ENCODE peak calls at places on chromosomes 11 and 22, in eight cellular contexts. One of them, this sample, is unnamed.

GRCh38 chr11:78916759-78917158 is 342.1 kb upstream of the NARS2 start:
- DNase-seq in choroid plexus epithelial cell: peak; percentile 33
- DNase-seq in body of pancreas: no peak
- DNase-seq in endothelial cell of umbilical vein: no peak
- DNase-seq in mammary epithelial cell: no peak
- DNase-seq in astrocyte: no peak
- DNase-seq in epithelial cell of esophagus: no peak
- DNase-seq in sigmoid colon: no peak
- DNase-seq in this sample: no peak

GRCh38 chr22:47020157-47020556 is 257.7 kb downstream of the TBC1D22A start:
- DNase-seq in body of pancreas: no peak
- DNase-seq in mammary epithelial cell: no peak
- DNase-seq in endothelial cell of umbilical vein: no peak
- DNase-seq in choroid plexus epithelial cell: peak; percentile 42
- DNase-seq in epithelial cell of esophagus: no peak
- DNase-seq in sigmoid colon: peak; percentile 51
- DNase-seq in astrocyte: no peak
- DNase-seq in this sample: no peak

GRCh38 chr11:131851951-131852350 is 481.5 kb downstream of the NTM start:
- DNase-seq in body of pancreas: peak; percentile 19
- DNase-seq in sigmoid colon: no peak
- DNase-seq in endothelial cell of umbilical vein: no peak
- DNase-seq in astrocyte: no peak
- DNase-seq in epithelial cell of esophagus: no peak
- DNase-seq in choroid plexus epithelial cell: no peak
- DNase-seq in mammary epithelial cell: no peak
- DNase-seq in this sample: no peak

GRCh38 chr11:14315130-14315529 is 43.9 kb downstream of the RRAS2 start:
- DNase-seq in epithelial cell of esophagus: no peak
- DNase-seq in mammary epithelial cell: no peak
- DNase-seq in endothelial cell of umbilical vein: no peak
- DNase-seq in astrocyte: no peak
- DNase-seq in choroid plexus epithelial cell: no peak
- DNase-seq in body of pancreas: no peak
- DNase-seq in sigmoid colon: no peak
- DNase-seq in this sample: no peak

GRCh38 chr11:111634981-111635705 is 32.9 kb downstream of the SIK2 start:
- DNase-seq in sigmoid colon: no peak
- DNase-seq in endothelial cell of umbilical vein: peak; percentile 22
- DNase-seq in body of pancreas: no peak
- DNase-seq in astrocyte: peak; percentile 74
- DNase-seq in epithelial cell of esophagus: peak; percentile 26
- DNase-seq in mammary epithelial cell: peak; percentile 44
- DNase-seq in choroid plexus epithelial cell: peak; percentile 62
- DNase-seq in this sample: peak; percentile 44

GRCh38 chr22:49380828-49381114 is 446.9 kb downstream of the BRD1 start:
- DNase-seq in epithelial cell of esophagus: no peak
- DNase-seq in endothelial cell of umbilical vein: no peak
- DNase-seq in sigmoid colon: no peak
- DNase-seq in body of pancreas: no peak
- DNase-seq in mammary epithelial cell: no peak
- DNase-seq in astrocyte: no peak
- DNase-seq in choroid plexus epithelial cell: no peak
- DNase-seq in this sample: no peak

GRCh38 chr22:30778261-30778660 is 83.6 kb downstream of the OSBP2 start:
- DNase-seq in sigmoid colon: no peak
- DNase-seq in epithelial cell of esophagus: no peak
- DNase-seq in body of pancreas: no peak
- DNase-seq in choroid plexus epithelial cell: no peak
- DNase-seq in astrocyte: no peak
- DNase-seq in endothelial cell of umbilical vein: no peak
- DNase-seq in mammary epithelial cell: no peak
- DNase-seq in this sample: no peak

GRCh38 chr11:129286813-129287212 is 88.8 kb upstream of the BARX2 start:
- DNase-seq in epithelial cell of esophagus: no peak
- DNase-seq in astrocyte: no peak
- DNase-seq in mammary epithelial cell: no peak
- DNase-seq in body of pancreas: no peak
- DNase-seq in choroid plexus epithelial cell: no peak
- DNase-seq in sigmoid colon: no peak
- DNase-seq in endothelial cell of umbilical vein: no peak
- DNase-seq in this sample: no peak

GRCh38 chr11:17812286-17813187 is 78.0 kb downstream of the KCNC1 start:
- DNase-seq in epithelial cell of esophagus: peak; percentile 41
- DNase-seq in endothelial cell of umbilical vein: no peak
- DNase-seq in astrocyte: no peak
- DNase-seq in body of pancreas: no peak
- DNase-seq in mammary epithelial cell: no peak
- DNase-seq in choroid plexus epithelial cell: no peak
- DNase-seq in sigmoid colon: no peak
- DNase-seq in this sample: no peak

GRCh38 chr11:62879150-62879549 is 1.5 kb upstream of the SLC3A2 start:
- DNase-seq in body of pancreas: peak; percentile 29
- DNase-seq in astrocyte: no peak
- DNase-seq in endothelial cell of umbilical vein: no peak
- DNase-seq in sigmoid colon: no peak
- DNase-seq in choroid plexus epithelial cell: no peak
- DNase-seq in epithelial cell of esophagus: no peak
- DNase-seq in mammary epithelial cell: no peak
- DNase-seq in this sample: no peak

DNA sequence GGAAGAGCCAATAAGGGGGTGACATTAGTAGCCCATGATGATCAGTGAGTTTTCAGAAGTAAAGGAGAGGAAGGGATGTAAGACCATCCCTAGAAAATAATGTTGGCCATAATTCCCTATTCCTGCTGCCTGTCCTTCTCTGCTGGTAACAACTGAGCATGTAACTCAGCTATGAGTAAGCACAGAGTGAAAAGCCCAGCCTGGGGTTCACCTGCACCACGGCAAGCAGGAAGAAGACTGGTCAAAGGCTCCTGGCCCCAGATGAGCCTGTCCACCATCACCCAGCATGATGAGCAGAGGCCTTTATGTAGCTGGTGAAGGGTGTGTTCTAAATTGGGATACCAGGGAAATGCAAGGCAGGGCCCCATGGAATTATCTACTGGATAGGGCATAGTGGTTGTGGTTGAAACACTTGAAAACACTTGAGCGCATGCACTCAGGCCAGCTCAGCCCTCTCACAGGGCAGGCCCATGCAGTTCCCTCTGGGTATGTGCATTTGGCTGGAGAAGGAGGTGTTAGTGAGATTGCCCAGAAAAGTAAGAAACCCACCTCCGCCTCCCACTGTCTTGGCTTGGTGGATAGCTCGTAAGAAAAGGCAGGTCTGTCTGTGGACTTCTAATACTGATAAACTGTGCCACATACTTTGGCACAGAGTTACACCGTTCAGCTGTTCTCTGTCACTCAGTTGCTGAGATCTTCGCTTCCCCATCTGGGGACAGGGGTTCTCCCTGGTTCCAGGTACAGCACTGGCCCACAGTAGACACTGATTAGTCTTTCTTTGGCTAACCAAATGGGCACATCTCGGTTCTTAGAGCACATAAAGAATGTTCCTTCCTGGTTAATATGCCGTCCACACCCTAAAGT is 86.8 kb downstream of the AMOTL1 start:
- DNase-seq in sigmoid colon: no peak
- DNase-seq in choroid plexus epithelial cell: no peak
- DNase-seq in astrocyte: no peak
- DNase-seq in epithelial cell of esophagus: no peak
- DNase-seq in body of pancreas: no peak
- DNase-seq in mammary epithelial cell: no peak
- DNase-seq in endothelial cell of umbilical vein: no peak
- DNase-seq in this sample: no peak
- TF ChIP-seq CTCF in sigmoid colon: no peak
- TF ChIP-seq CTCF in choroid plexus epithelial cell: no peak
- TF ChIP-seq CTCF in astrocyte: no peak
- TF ChIP-seq CTCF in epithelial cell of esophagus: no peak
- TF ChIP-seq CTCF in body of pancreas: no peak
- TF ChIP-seq CTCF in mammary epithelial cell: no peak
- TF ChIP-seq CTCF in endothelial cell of umbilical vein: no peak
- TF ChIP-seq CTCF in this sample: no peak

GRCh38 chr11:86481399-86481798 is 106.7 kb downstream of the CCDC81 start:
- DNase-seq in epithelial cell of esophagus: no peak
- DNase-seq in endothelial cell of umbilical vein: no peak
- DNase-seq in sigmoid colon: no peak
- DNase-seq in choroid plexus epithelial cell: peak; percentile 43
- DNase-seq in astrocyte: no peak
- DNase-seq in mammary epithelial cell: no peak
- DNase-seq in body of pancreas: no peak
- DNase-seq in this sample: no peak

GRCh38 chr11:86475027-86475426 is 100.3 kb downstream of the CCDC81 start:
- DNase-seq in sigmoid colon: no peak
- DNase-seq in endothelial cell of umbilical vein: no peak
- DNase-seq in body of pancreas: no peak
- DNase-seq in astrocyte: no peak
- DNase-seq in epithelial cell of esophagus: no peak
- DNase-seq in choroid plexus epithelial cell: no peak
- DNase-seq in mammary epithelial cell: no peak
- DNase-seq in this sample: no peak

GRCh38 chr11:86477495-86478155 is 102.9 kb downstream of the CCDC81 start:
- DNase-seq in mammary epithelial cell: no peak
- DNase-seq in endothelial cell of umbilical vein: peak; percentile 84
- DNase-seq in choroid plexus epithelial cell: peak; percentile 76
- DNase-seq in body of pancreas: no peak
- DNase-seq in sigmoid colon: no peak
- DNase-seq in astrocyte: peak; percentile 71
- DNase-seq in epithelial cell of esophagus: no peak
- DNase-seq in this sample: peak; percentile 75

GRCh38 chr11:86476109-86476861 is 101.6 kb downstream of the CCDC81 start:
- DNase-seq in sigmoid colon: no peak
- DNase-seq in body of pancreas: no peak
- DNase-seq in astrocyte: no peak
- DNase-seq in endothelial cell of umbilical vein: peak; percentile 61
- DNase-seq in choroid plexus epithelial cell: peak; percentile 90
- DNase-seq in epithelial cell of esophagus: no peak
- DNase-seq in mammary epithelial cell: no peak
- DNase-seq in this sample: no peak

GRCh38 chr11:86478348-86478747 is 103.7 kb downstream of the CCDC81 start:
- DNase-seq in epithelial cell of esophagus: no peak
- DNase-seq in body of pancreas: no peak
- DNase-seq in endothelial cell of umbilical vein: no peak
- DNase-seq in astrocyte: no peak
- DNase-seq in sigmoid colon: no peak
- DNase-seq in mammary epithelial cell: no peak
- DNase-seq in choroid plexus epithelial cell: no peak
- DNase-seq in this sample: peak; percentile 39
- H3K4me3 ChIP-seq in epithelial cell of esophagus: no peak overlapping the region
- H3K4me3 ChIP-seq in body of pancreas: no peak overlapping the region
- H3K4me3 ChIP-seq in endothelial cell of umbilical vein: no peak overlapping the region
- H3K4me3 ChIP-seq in astrocyte: no peak overlapping the region
- H3K4me3 ChIP-seq in sigmoid colon: no peak overlapping the region
- H3K4me3 ChIP-seq in mammary epithelial cell: no peak overlapping the region
- H3K4me3 ChIP-seq in choroid plexus epithelial cell: no peak overlapping the region
- H3K4me3 ChIP-seq in this sample: no peak overlapping the region

DNA sequence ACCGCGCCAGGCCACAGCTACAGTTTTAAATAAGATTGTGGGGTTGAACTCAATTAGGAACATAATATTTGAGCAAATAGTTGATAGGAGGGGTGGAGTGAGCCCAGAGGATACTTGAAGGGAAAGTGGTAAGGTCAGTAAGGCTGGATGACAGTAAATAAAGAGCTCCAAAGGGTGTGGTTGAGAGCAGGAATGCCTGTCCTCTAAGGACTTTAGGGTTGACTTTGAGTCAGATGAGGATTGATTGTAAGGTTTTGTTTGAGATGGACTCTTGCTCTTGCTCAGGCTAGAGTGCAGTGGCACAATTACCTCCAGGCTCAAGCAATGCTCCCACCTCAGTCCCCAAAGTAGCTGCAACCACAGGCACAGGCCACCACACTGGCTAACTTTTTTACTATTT is 2.4 kb downstream of the FOXR1 start:
- DNase-seq in choroid plexus epithelial cell: no peak
- DNase-seq in endothelial cell of umbilical vein: no peak
- DNase-seq in sigmoid colon: no peak
- DNase-seq in mammary epithelial cell: no peak
- DNase-seq in body of pancreas: no peak
- DNase-seq in astrocyte: no peak
- DNase-seq in epithelial cell of esophagus: no peak
- DNase-seq in this sample: no peak
- TF ChIP-seq CTCF in choroid plexus epithelial cell: no peak
- TF ChIP-seq CTCF in endothelial cell of umbilical vein: no peak
- TF ChIP-seq CTCF in sigmoid colon: no peak
- TF ChIP-seq CTCF in mammary epithelial cell: no peak
- TF ChIP-seq CTCF in body of pancreas: no peak
- TF ChIP-seq CTCF in astrocyte: no peak
- TF ChIP-seq CTCF in epithelial cell of esophagus: no peak
- TF ChIP-seq CTCF in this sample: no peak

GRCh38 chr11:66082936-66083698 is 13.0 kb downstream of the PACS1 start:
- DNase-seq in endothelial cell of umbilical vein: peak; percentile 81
- DNase-seq in mammary epithelial cell: no peak
- DNase-seq in body of pancreas: peak; percentile 59
- DNase-seq in epithelial cell of esophagus: peak; percentile 22
- DNase-seq in astrocyte: peak; percentile 41
- DNase-seq in choroid plexus epithelial cell: peak; percentile 32
- DNase-seq in sigmoid colon: no peak
- DNase-seq in this sample: peak; percentile 53

GRCh38 chr11:66076561-66076960 is 6.5 kb downstream of the PACS1 start:
- DNase-seq in astrocyte: peak; percentile 26
- DNase-seq in choroid plexus epithelial cell: no peak
- DNase-seq in mammary epithelial cell: no peak
- DNase-seq in endothelial cell of umbilical vein: no peak
- DNase-seq in body of pancreas: no peak
- DNase-seq in sigmoid colon: no peak
- DNase-seq in epithelial cell of esophagus: no peak
- DNase-seq in this sample: peak; percentile 37

GRCh38 chr11:66081505-66081904 is 11.4 kb downstream of the PACS1 start:
- DNase-seq in astrocyte: peak; percentile 33
- DNase-seq in sigmoid colon: peak; percentile 73
- DNase-seq in choroid plexus epithelial cell: peak; percentile 50
- DNase-seq in body of pancreas: peak; percentile 80
- DNase-seq in endothelial cell of umbilical vein: peak; percentile 44
- DNase-seq in epithelial cell of esophagus: peak; percentile 95
- DNase-seq in mammary epithelial cell: peak; percentile 77
- DNase-seq in this sample: no peak

GRCh38 chr11:66085071-66085470 is 15.0 kb downstream of the PACS1 start:
- DNase-seq in epithelial cell of esophagus: no peak
- DNase-seq in choroid plexus epithelial cell: peak; percentile 61
- DNase-seq in sigmoid colon: no peak
- DNase-seq in body of pancreas: no peak
- DNase-seq in mammary epithelial cell: no peak
- DNase-seq in astrocyte: no peak
- DNase-seq in endothelial cell of umbilical vein: no peak
- DNase-seq in this sample: peak; percentile 43

DNA sequence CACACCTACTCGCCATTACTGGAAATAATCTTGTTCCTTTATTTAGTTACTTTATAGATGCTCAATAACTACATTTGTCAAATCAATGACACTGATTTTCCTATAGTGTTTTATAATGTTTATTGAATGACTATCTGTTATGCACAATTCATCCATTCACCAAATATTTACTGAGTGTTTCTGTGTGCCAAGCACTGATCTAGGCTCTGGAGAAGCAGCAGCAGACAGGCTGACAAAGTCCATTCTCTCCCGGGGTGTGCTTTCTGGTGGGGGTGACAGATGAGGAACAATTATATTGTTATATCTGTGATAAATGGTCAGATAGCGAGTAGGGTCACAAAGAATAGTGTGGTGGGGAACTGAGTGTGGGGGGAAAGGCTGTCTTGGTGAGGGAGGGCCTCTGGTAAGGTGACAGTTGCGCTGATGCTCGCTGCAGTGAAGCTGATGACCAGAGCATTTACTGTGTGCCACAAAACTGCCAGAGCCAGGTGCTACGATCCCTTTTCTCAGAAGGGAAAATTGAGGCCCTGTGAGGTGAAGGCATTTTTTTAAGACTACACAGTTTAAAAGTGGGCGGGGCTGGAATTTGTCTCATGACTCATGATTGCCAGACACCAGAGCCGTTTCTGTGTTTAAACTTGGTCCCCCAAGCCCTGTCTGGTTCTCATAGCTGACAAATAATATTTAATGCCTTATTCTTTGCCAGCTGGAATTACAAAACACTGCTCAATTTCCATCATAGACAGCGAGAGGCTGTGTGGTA is 10.2 kb downstream of the PACS1 start:
- DNase-seq in body of pancreas: peak; percentile 57
- DNase-seq in mammary epithelial cell: peak; percentile 66
- DNase-seq in sigmoid colon: peak; percentile 85
- DNase-seq in choroid plexus epithelial cell: peak; percentile 76
- DNase-seq in epithelial cell of esophagus: peak; percentile 85
- DNase-seq in endothelial cell of umbilical vein: peak; percentile 21
- DNase-seq in astrocyte: peak; percentile 74
- DNase-seq in this sample: peak; percentile 86
- H3K4me3 ChIP-seq in body of pancreas: no peak overlapping the region
- H3K4me3 ChIP-seq in mammary epithelial cell: no peak overlapping the region
- H3K4me3 ChIP-seq in sigmoid colon: no peak overlapping the region
- H3K4me3 ChIP-seq in choroid plexus epithelial cell: no peak overlapping the region
- H3K4me3 ChIP-seq in epithelial cell of esophagus: no peak overlapping the region
- H3K4me3 ChIP-seq in endothelial cell of umbilical vein: no peak overlapping the region
- H3K4me3 ChIP-seq in astrocyte: no peak overlapping the region
- H3K4me3 ChIP-seq in this sample: no peak overlapping the region

This sample was measured in fibroblast of the aortic adventitia.